ENCODE peak calls at places on chromosomes 16 and 17, in seven cellular contexts. One of them, this sample, is unnamed.

GRCh38 chr17:31115168-31115567 is 20.4 kb downstream of the NF1 start:
- DNase-seq in pancreas: no peak
- DNase-seq in heart left ventricle: no peak
- DNase-seq in fibroblast of the aortic adventitia: no peak
- DNase-seq in cardiac fibroblast: no peak
- DNase-seq in PC-3: no peak
- DNase-seq in body of pancreas: no peak
- DNase-seq in this sample: no peak

GRCh38 chr17:31534223-31534888 is 142.9 kb downstream of the RAB11FIP4 start:
- DNase-seq in pancreas: no peak
- DNase-seq in heart left ventricle: no peak
- DNase-seq in fibroblast of the aortic adventitia: peak; percentile 65
- DNase-seq in cardiac fibroblast: no peak
- DNase-seq in PC-3: no peak
- DNase-seq in body of pancreas: no peak
- DNase-seq in this sample: no peak

GRCh38 chr17:59914274-59914854 is 21.4 kb downstream of the RPS6KB1 start:
- DNase-seq in pancreas: no peak
- DNase-seq in heart left ventricle: no peak
- DNase-seq in fibroblast of the aortic adventitia: peak; percentile 72
- DNase-seq in cardiac fibroblast: peak; percentile 64
- DNase-seq in PC-3: peak; percentile 70
- DNase-seq in body of pancreas: no peak
- DNase-seq in this sample: no peak

GRCh38 chr16:15643453-15644305 is 725 bp upstream of the MARF1 start:
- DNase-seq in pancreas: peak; percentile 46
- DNase-seq in heart left ventricle: no peak
- DNase-seq in fibroblast of the aortic adventitia: peak; percentile 79
- DNase-seq in cardiac fibroblast: peak; percentile 75
- DNase-seq in PC-3: peak; percentile 53
- DNase-seq in body of pancreas: peak; percentile 30
- DNase-seq in this sample: no peak

GRCh38 chr16:57803413-57803990 is 1.2 kb upstream of the KIFC3 start:
- DNase-seq in pancreas: no peak
- DNase-seq in heart left ventricle: peak; percentile 80
- DNase-seq in fibroblast of the aortic adventitia: peak; percentile 44
- DNase-seq in cardiac fibroblast: no peak
- DNase-seq in PC-3: no peak
- DNase-seq in body of pancreas: no peak
- DNase-seq in this sample: peak; percentile 7

GRCh38 chr17:79980246-79981043 is 55.2 kb downstream of the TBC1D16 start:
- DNase-seq in pancreas: no peak
- DNase-seq in heart left ventricle: no peak
- DNase-seq in fibroblast of the aortic adventitia: no peak
- DNase-seq in cardiac fibroblast: no peak
- DNase-seq in PC-3: no peak
- DNase-seq in body of pancreas: peak; percentile 5
- DNase-seq in this sample: peak; percentile 16

GRCh38 chr17:59154335-59154720 is 658 bp downstream of the SKA2 start:
- DNase-seq in pancreas: peak; percentile 42
- DNase-seq in heart left ventricle: no peak
- DNase-seq in fibroblast of the aortic adventitia: no peak
- DNase-seq in cardiac fibroblast: peak; percentile 53
- DNase-seq in PC-3: peak; percentile 56
- DNase-seq in body of pancreas: peak; percentile 25
- DNase-seq in this sample: peak; percentile 59

GRCh38 chr16:88697116-88697830 is 8.9 kb downstream of the RNF166 start:
- DNase-seq in pancreas: no peak
- DNase-seq in heart left ventricle: no peak
- DNase-seq in fibroblast of the aortic adventitia: no peak
- DNase-seq in cardiac fibroblast: no peak
- DNase-seq in PC-3: no peak
- DNase-seq in body of pancreas: no peak
- DNase-seq in this sample: no peak

GRCh38 chr17:68512967-68513474 is 791 bp downstream of the PRKAR1A start:
- DNase-seq in pancreas: no peak
- DNase-seq in heart left ventricle: no peak
- DNase-seq in fibroblast of the aortic adventitia: peak; percentile 66
- DNase-seq in cardiac fibroblast: peak; percentile 65
- DNase-seq in PC-3: peak; percentile 44
- DNase-seq in body of pancreas: no peak
- DNase-seq in this sample: no peak

GRCh38 chr16:35798885-35799426 is 2339.5 kb downstream of the TP53TG3F start:
- DNase-seq in pancreas: no peak
- DNase-seq in heart left ventricle: peak; percentile 74
- DNase-seq in fibroblast of the aortic adventitia: no peak
- DNase-seq in cardiac fibroblast: no peak
- DNase-seq in PC-3: no peak
- DNase-seq in body of pancreas: no peak
- DNase-seq in this sample: no peak